ENCODE peak calls at places on chromosomes 4 and X, in four cellular contexts. P is K562, X is HCT116, G is HepG2. Y is an unnamed sample.

GRCh38 chr4:86452323-86452995 is 92.6 kb upstream of the MAPK10 start:
- DNase-seq in G (no peak), P (no peak), X (no peak), Y (no peak)

GRCh38 chrX:1727531-1728027 is 112.7 kb downstream of the ASMT start:
- DNase-seq in X (peak; percentile 46), G (peak; percentile 7), P (no peak), Y (no peak)

GRCh38 chr4:6891436-6892170 is 18.0 kb upstream of the TBC1D14 start:
- DNase-seq in G (no peak), X (no peak), P (peak; percentile 46), Y (no peak)

GRCh38 chr4:182886768-182887167 is 30.4 kb downstream of the DCTD start:
- DNase-seq in X (no peak), P (no peak), G (no peak), Y (no peak)

GRCh38 chr4:126850286-126850685 is 782.5 kb upstream of the INTU start:
- DNase-seq in X (peak; percentile 96), G (no peak), P (peak; percentile 91), Y (no peak)

GRCh38 chrX:22097295-22097694 is 65.2 kb downstream of the PHEX start:
- DNase-seq in X (no peak), G (no peak), P (peak; percentile 1), Y (no peak)

GRCh38 chrX:149570668-149571067 is 16.6 kb downstream of the MAGEA9B start:
- DNase-seq in X (no peak), G (no peak), P (no peak), Y (peak; percentile 66)

GRCh38 chr4:153166971-153167501 is 37.2 kb upstream of the TRIM2 start:
- DNase-seq in X (no peak), P (no peak), G (peak; percentile 38), Y (no peak)

GRCh38 chrX:7068939-7069367 is 78.6 kb upstream of the STS start:
- DNase-seq in G (no peak), P (no peak), X (no peak), Y (peak; percentile 63)

GRCh38 chrX:63050225-63050624 is 300.9 kb downstream of the SPIN4 start:
- DNase-seq in X (peak; percentile 1), P (no peak), G (no peak), Y (peak; percentile 2)

GRCh38 chr4:152643153-152644035 is 36.4 kb downstream of the TMEM154 start:
- DNase-seq in X (no peak), P (peak; percentile 3), G (no peak), Y (no peak)

GRCh38 chr4:140497776-140498636 is at the start of gene MGAT4D:
- DNase-seq in G (no peak), P (no peak), X (no peak), Y (no peak)

GRCh38 chrX:40513835-40514234 is 66.9 kb upstream of the ATP6AP2 start:
- DNase-seq in X (no peak), P (no peak), G (no peak), Y (no peak)

GRCh38 chr4:77880784-77881183 is 18.2 kb downstream of the MRPL1 start:
- DNase-seq in G (no peak), X (no peak), P (no peak), Y (peak; percentile 10)

GRCh38 chrX:9700555-9700954 is 65.1 kb downstream of the GPR143 start:
- DNase-seq in X (no peak), G (no peak), P (no peak), Y (no peak)

GRCh38 chrX:57232658-57233360 is 53.7 kb upstream of the FAAH2 start:
- DNase-seq in X (no peak), P (no peak), G (no peak), Y (no peak)

GRCh38 chr4:5956285-5957021 is 61.8 kb downstream of the C4orf50 start:
- DNase-seq in G (peak; percentile 11), P (no peak), X (no peak), Y (peak; percentile 30)

GRCh38 chr4:8238061-8238511 is 31.5 kb upstream of the HTRA3 start:
- DNase-seq in G (no peak), X (no peak), P (no peak), Y (no peak)

GRCh38 chr4:124640037-124640730 is 72.3 kb downstream of the ANKRD50 start:
- DNase-seq in X (peak; percentile 87), G (no peak), P (no peak), Y (no peak)

GRCh38 chr4:125316391-125316780 is 1.6 kb downstream of the FAT4 start:
- DNase-seq in P (no peak), X (no peak), G (no peak), Y (no peak)

GRCh38 chr4:143381171-143382118 is 44.8 kb downstream of the GAB1 start:
- DNase-seq in P (peak; percentile 61), X (no peak), G (no peak), Y (peak; percentile 51)

GRCh38 chrX:39331062-39331704 is 529.9 kb downstream of the MID1IP1 start:
- DNase-seq in X (no peak), P (no peak), G (no peak), Y (no peak)

GRCh38 chr4:169840554-169840953 is 82.8 kb upstream of the HPF1 start:
- DNase-seq in G (no peak), P (no peak), X (no peak), Y (no peak)

GRCh38 chrX:9807355-9808182 is 21.3 kb downstream of the SHROOM2 start:
- DNase-seq in X (no peak), P (no peak), G (no peak), Y (peak; percentile 71)

GRCh38 chrX:35890699-35891098 is 28.8 kb upstream of the CFAP47 start:
- DNase-seq in P (peak; percentile 58), G (peak; percentile 46), X (no peak), Y (peak; percentile 6)

GRCh38 chrX:15909605-15910004 is 55.0 kb upstream of the AP1S2 start:
- DNase-seq in P (no peak), X (no peak), G (no peak), Y (no peak)

GRCh38 chrX:57643698-57644097 is 36.4 kb downstream of the NLRP2B start:
- DNase-seq in X (no peak), G (peak; percentile 80), P (no peak), Y (no peak)

GRCh38 chrX:17738002-17738713 is 865 bp downstream of the SCML1 start:
- DNase-seq in G (peak; percentile 56), X (no peak), P (no peak), Y (peak; percentile 24)

GRCh38 chrX:43750248-43750676 is 94.2 kb downstream of the MAOA start:
- DNase-seq in P (peak; percentile 55), G (peak; percentile 57), X (peak; percentile 31), Y (peak; percentile 81)

GRCh38 chrX:20116087-20116574 is 576 bp downstream of the MAP7D2 start:
- DNase-seq in G (no peak), P (no peak), X (no peak), Y (no peak)

DNA sequence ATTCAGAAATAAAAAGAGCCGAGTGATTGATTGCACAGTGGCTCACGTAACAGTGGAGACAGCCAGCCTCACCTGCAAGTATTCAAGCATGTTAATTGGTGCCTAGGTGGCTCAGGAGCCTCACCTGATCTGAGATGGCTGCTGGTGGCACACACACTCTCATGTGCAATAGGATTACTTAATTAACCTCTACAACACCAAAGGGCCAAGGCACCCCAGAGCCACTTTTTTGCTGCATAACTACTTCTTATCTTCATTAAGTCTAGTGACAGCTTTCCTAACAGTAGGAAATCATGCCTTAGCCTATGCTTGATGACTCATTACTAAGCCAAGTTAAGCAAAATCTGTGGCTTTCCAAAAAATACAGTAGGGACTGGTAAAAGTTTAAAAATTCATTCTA is 117.3 kb upstream of the NOCT start:
- DNase-seq in G (no peak), P (no peak), X (no peak), Y (no peak)
- TF ChIP-seq JUND in G (no peak), P (peak; percentile 81), X (no peak), Y (no peak)

DNA sequence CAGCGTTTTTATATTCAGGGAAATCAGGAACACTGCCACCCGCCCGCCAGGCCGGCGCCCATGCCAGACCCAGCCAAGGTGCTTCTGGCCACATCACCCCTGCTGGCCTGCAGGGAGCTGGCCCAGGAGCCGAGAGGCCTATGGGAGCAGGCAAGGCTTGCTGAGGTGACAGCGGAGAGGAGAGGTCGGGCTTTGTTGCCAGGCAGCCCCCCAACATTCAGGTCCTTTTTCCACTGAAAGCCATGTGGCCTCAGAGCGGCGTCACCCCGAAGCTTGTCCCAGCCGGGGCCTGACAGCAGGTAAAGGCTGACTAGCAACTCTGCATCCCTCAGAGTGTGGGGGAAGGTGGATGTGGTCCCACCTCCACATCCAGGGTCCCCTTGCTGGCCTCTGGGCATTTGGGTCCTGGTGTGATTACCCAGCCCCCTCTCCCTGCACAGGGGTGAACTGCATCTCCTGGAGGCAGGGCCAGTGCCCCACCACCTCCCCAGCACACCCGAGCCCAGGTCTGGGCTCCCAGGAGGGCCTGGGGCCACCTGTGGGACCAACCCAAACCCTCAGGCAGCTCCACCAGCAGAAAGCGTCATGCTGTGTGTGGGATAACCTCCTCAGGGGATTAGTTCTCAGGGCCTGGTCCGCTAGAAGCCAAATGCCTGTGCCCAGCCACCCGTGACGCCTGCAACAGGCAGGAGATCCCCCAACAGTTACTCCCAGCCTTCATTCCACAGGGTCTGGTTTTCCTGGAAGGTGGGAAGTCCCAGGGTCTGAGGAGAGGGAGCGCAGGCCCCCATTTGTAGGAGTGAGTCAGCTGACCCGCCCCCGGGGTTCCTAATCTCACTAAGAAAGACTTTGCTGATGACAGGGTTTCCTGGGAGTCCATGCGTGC is at the start of gene PDE6B:
- DNase-seq in P (peak; percentile 14), X (no peak), G (no peak), Y (no peak)
- TF ChIP-seq JUND in P (no peak), X (no peak), G (no peak), Y (no peak)

DNA sequence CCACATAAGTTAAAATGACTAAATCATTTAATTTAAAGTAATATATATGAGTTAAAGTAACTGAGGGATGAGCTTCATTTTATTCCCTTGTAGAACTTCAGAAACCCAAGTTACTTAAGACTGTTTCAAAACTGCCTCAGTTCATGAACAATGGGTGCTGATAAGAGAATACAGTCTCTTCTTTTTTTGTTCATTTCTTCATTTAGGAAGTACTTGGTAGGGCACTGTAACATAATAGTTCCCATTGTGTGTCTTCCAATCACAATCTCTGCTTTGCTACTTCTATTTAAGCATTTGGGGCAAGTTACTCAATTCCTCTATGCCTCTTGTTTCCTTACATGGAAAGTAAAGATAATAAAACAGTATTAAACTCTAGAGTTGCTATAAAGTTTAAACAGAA is 50.4 kb downstream of the HHIP start:
- DNase-seq in P (no peak), G (no peak), X (no peak), Y (no peak)
- TF ChIP-seq JUND in P (no peak), G (no peak), X (no peak), Y (no peak)

DNA sequence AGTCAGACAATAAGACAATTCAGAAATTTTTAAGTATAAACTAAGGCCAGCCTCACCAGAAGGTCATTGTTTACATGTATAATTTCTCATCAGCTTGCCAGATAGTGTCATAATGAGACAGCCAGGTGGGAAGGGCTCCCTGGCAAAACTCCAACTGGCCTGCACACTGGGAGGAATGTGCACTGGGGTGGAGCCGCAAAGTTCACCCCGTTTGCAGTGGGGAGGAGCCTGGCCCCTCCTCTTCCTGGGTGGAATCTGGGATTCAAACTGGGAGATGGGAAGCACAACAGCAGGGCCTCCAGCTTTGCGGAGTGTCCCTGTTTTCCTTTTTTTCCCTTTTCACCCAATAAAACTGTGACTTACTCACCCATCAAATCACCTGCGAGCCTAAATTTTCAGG is 329.9 kb downstream of the SMARCA1 start:
- DNase-seq in G (peak; percentile 21), P (no peak), X (no peak), Y (no peak)
- TF ChIP-seq JUND in G (no peak), P (no peak), X (no peak), Y (no peak)

DNA sequence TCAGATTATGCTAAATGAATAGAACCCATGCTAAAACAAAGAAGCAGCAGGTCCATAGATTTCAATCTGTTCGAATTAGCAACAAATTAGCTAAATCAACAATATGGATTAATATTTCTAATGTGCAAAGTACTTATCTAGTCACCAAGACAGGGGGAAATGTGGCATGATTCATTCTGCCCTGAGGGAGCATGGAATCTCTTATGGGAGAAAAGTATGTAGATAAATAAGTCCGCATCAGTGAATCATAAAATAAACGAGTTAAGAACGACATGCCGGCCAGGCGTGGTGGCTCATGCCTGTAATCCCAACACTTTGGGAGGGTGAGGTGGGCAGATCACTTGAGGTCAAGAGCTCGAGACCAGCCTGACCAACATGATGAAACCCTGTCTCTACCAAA is 102.1 kb downstream of the ANOS1 start:
- DNase-seq in G (no peak), P (no peak), X (no peak), Y (no peak)
- TF ChIP-seq JUND in G (no peak), P (no peak), X (no peak), Y (no peak)